ENCODE peak calls at places on chromosomes 12 and 14, in four cellular contexts. Z is upper lobe of right lung, B is mucosa of descending colon, K is SK-N-SH. W is an unnamed sample. For H3K4me1, the result is how much of the 10 kb centered on the place peaks cover.

GRCh38 chr12:11958216-11959091 is 112.3 kb upstream of the BCL2L14 start:
- DNase-seq in B (no peak), K (no peak), Z (no peak), W (no peak)

GRCh38 chr14:57732886-57733285 is 133.0 kb downstream of the SLC35F4 start:
- DNase-seq in K (no peak), B (no peak), Z (no peak), W (no peak)

GRCh38 chr14:77848031-77848430 is 48.1 kb downstream of the ADCK1 start:
- DNase-seq in Z (no peak), K (no peak), B (no peak), W (no peak)

GRCh38 chr14:51430079-51430478 is 190.0 kb downstream of the TMX1 start:
- DNase-seq in B (no peak), K (no peak), Z (no peak), W (no peak)

GRCh38 chr14:66228267-66228970 is 257.8 kb upstream of the CCDC196 start:
- DNase-seq in B (no peak), Z (no peak), K (no peak), W (no peak)

GRCh38 chr12:49784756-49785409 is 43.3 kb downstream of the NCKAP5L start:
- DNase-seq in B (no peak), Z (no peak), K (no peak), W (no peak)

GRCh38 chr12:3921526-3921925 is 48.3 kb upstream of the PARP11 start:
- DNase-seq in B (no peak), K (no peak), Z (no peak), W (no peak)

GRCh38 chr12:32400866-32401265 is 1.5 kb downstream of the FGD4 start:
- DNase-seq in K (no peak), Z (no peak), B (no peak), W (no peak)

GRCh38 chr12:2737656-2738241 is 57.0 kb upstream of the FKBP4 start:
- DNase-seq in B (no peak), Z (no peak), K (no peak), W (no peak)

GRCh38 chr14:65880507-65880906 is 468.0 kb downstream of the FUT8 start:
- DNase-seq in Z (no peak), K (no peak), B (no peak), W (no peak)

GRCh38 chr12:88896958-88897357 is 316.7 kb upstream of the KITLG start:
- DNase-seq in B (no peak), Z (no peak), K (no peak), W (no peak)

GRCh38 chr12:12007001-12007712 is 63.6 kb upstream of the BCL2L14 start:
- DNase-seq in B (no peak), Z (no peak), K (no peak), W (no peak)

GRCh38 chr12:26431211-26431610 is 235.8 kb downstream of the SSPN start:
- DNase-seq in K (no peak), B (no peak), Z (no peak), W (no peak)

GRCh38 chr14:90509403-90509802 is 112.6 kb downstream of the CALM1 start:
- DNase-seq in B (no peak), K (no peak), Z (no peak), W (no peak)

GRCh38 chr14:72443256-72443655 is 450.6 kb downstream of the DPF3 start:
- DNase-seq in B (no peak), K (no peak), Z (no peak), W (no peak)

GRCh38 chr12:56682323-56682722 is 5.8 kb downstream of the PTGES3 start:
- DNase-seq in B (no peak), K (no peak), Z (no peak), W (no peak)

GRCh38 chr12:49793620-49794019 is 34.6 kb downstream of the NCKAP5L start:
- DNase-seq in Z (peak), K (no peak), B (no peak), W (no peak)

GRCh38 chr12:112905451-112906089 is 1.2 kb upstream of the OAS1 start:
- DNase-seq in Z (no peak), K (no peak), B (no peak), W (no peak)

GRCh38 chr12:75550401-75550851 is 39.0 kb upstream of the KRR1 start:
- DNase-seq in B (no peak), Z (no peak), K (no peak), W (peak)

GRCh38 chr12:30792648-30793499 is 38.1 kb upstream of the CAPRIN2 start:
- DNase-seq in Z (no peak), K (no peak), B (no peak), W (no peak)

GRCh38 chr14:99829450-99829849 is 36.2 kb downstream of the EML1 start:
- DNase-seq in B (no peak), K (no peak), Z (no peak), W (no peak)

GRCh38 chr12:121798807-121799174 is 5.0 kb upstream of the SETD1B start:
- DNase-seq in B (peak), Z (no peak), K (no peak), W (no peak)

GRCh38 chr12:121799175-121799841 is 4.5 kb upstream of the SETD1B start:
- DNase-seq in B (peak), K (peak), Z (peak), W (peak)

GRCh38 chr12:121800694-121801600 is 2.9 kb upstream of the SETD1B start:
- DNase-seq in Z (peak), K (peak), B (peak), W (peak)

GRCh38 chr12:121801601-121802484 is 2.0 kb upstream of the SETD1B start:
- DNase-seq in B (no peak), K (no peak), Z (no peak), W (no peak)

DNA sequence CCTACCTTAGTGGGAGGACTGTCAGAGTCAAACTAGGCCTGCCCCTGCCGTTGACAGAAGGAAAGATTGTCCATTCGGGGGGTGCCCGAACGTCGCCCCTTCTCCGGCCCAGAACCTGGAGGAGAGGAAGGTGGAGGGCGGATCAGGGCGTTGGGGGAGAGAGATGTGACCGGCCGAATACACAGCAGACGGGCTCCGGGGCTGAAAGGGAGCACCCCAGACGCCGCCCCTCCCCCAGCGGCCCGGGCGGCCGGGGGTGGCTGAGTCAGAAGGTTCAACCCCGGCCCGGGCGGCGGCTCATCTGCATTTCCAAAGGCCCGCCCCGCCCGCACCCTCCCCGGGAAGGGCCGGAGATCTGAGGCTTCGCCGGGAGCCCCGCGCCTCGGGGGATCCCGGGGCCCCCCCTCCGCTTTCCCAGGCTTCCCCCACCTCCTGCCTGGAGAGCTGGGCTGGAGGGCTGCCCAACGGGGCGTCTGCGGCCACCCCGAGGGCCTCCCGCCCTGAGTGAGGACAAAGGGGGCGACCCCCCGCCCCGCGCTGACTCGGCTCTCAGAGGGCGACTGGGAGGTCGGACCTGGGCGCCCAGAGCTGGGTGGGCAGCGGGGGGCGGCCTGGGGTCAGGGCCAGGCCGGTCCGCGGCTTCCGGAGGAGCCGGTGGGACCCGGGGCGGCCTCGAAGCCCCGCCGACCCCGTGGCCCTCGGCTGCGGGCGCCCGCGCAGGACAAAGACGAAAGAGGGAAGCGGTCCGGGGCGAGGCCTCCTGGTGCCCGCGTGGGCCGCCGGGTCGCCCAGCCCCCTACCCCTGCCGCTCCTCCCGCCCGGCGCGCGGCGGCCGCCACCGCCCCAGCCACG is 3.7 kb upstream of the SETD1B start:
- DNase-seq in B (peak), Z (peak), K (peak), W (peak)
- H3K4me1 ChIP-seq in B (under half), Z (under half), K (under half), W (half or more)

DNA sequence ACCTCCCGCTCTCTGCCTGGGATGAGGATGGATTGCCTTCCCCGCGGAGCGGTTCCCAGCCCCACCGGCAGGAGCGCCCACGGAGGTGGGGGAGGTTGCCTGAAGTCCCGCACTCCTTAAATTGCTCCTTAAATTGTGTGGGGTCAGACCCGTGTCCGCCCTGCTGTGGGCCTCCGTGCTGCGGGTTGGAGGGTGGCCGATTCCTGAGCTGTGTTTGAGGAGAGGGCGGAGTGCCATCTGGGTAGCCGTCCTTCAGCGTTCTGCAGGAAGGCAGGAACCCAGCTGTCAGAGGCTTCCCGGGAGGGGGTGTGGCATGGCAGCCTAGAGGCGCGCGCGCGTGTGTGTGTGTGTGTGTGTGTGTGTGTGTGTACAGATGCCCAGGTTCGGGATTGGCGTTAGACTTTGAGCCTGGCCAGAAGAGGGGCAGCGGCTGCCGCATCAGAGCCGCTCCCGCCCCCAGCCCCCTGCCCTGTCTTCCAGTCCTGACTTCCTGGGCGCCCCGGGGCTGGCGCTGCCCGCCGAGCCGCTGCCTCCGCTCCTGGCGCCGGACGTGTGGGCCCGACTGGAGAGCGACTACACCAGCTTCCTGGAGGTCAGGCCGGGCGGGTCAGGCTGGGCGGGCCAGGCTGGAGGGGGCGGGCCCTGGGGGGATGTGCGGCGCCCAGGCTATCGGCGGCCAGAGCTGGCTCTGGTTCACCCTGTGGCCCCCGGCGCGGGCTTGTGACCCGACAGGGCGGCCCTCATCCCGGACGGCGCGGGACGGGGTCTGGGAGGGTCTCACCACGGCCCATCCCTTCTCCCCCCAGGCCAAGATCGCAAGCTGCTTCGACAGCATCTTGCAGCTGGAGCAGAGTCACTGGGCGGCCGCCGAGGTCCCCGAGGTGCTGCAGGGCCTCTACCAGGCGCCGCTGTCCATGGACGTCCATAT is 9.2 kb downstream of the EXOC3L4 start:
- DNase-seq in B (peak), Z (peak), K (peak), W (no peak)
- TF ChIP-seq CTCF in B (no peak), Z (peak), K (peak), W (no peak)

GRCh38 chr14:64695071-64695470 is 9.2 kb upstream of the PLEKHG3 start:
- DNase-seq in K (no peak), B (no peak), Z (no peak), W (no peak)
- H3K4me1 ChIP-seq in K (under half), B (under half), Z (under half), W (under half)

GRCh38 chr12:81991868-81992267 is 232.7 kb upstream of the PPFIA2 start:
- DNase-seq in B (no peak), K (no peak), Z (no peak), W (no peak)

GRCh38 chr12:81987351-81987750 is 228.2 kb upstream of the PPFIA2 start:
- DNase-seq in Z (no peak), K (no peak), B (no peak), W (no peak)

GRCh38 chr12:81992461-81992860 is 233.3 kb upstream of the PPFIA2 start:
- DNase-seq in B (no peak), K (peak), Z (no peak), W (no peak)
- TF ChIP-seq CTCF in B (no peak), K (peak), Z (peak), W (no peak)

GRCh38 chr14:68976160-68977067 is 2.7 kb downstream of the ACTN1 start:
- DNase-seq in K (peak), Z (no peak), B (peak), W (no peak)

GRCh38 chr14:68974759-68975347 is 4.2 kb downstream of the ACTN1 start:
- DNase-seq in K (no peak), Z (no peak), B (no peak), W (no peak)

GRCh38 chr14:68977137-68977740 is 1.9 kb downstream of the ACTN1 start:
- DNase-seq in K (peak), B (no peak), Z (no peak), W (no peak)

GRCh38 chr14:68973639-68974038 is 5.5 kb downstream of the ACTN1 start:
- DNase-seq in Z (no peak), B (no peak), K (no peak), W (no peak)

DNA sequence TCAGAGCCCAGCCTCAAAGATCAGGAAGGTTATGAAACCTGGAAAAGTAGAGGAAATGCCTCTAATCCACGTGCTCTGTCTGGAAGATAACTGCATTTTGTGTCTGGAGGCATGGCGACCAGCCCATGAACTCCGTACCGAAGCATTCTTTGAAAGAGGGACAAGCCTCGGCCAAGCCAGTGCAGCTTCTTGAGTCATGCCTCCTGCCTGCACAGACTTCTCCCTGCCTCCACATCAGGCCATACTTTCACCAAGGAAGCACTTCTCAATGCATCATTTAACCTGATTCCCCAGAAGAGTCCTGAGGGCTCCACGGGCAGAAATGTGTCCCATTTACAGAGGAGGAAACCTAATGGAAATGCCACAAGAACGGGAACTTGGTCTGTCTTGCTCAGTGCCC is 3.4 kb downstream of the ACTN1 start:
- DNase-seq in Z (no peak), K (no peak), B (no peak), W (no peak)
- H3K4me1 ChIP-seq in Z (under half), K (half or more), B (under half), W (half or more)

DNA sequence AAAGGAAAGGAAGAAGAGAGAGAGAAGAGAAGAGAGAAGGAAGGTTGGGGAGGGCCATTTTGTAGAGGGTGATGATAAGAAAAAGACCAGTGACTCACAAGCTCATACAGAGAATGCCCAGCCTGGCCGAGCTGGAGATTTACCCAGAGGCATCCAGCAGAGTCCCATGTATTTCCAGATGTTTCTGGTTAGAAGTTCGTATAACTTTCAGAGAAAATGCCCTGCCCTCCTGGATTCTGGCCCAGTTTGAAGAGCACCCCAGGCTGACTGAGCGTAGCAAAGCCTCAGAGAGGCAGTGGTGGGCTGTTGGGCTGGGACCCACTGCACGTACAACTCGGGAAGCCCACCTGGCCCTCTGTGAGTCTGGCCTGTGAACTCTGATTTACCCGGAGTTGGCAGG is 221.8 kb downstream of the SLC41A2 start:
- DNase-seq in Z (no peak), K (peak), B (no peak), W (no peak)
- TF ChIP-seq CTCF in Z (no peak), K (no peak), B (no peak), W (no peak)

W was measured in right atrium auricular region.